ENCODE peak calls at places on chromosome 20, in six cellular contexts. One of them, this sample, is unnamed.

GRCh38 chr20:24968278-24968677 is 19.2 kb downstream of the CST7 start:
- DNase-seq in astrocyte: no peak
- DNase-seq in thoracic aorta: no peak
- DNase-seq in BE2C: no peak
- DNase-seq in CD8-positive, alpha-beta T cell: no peak
- DNase-seq in GM13977: no peak
- DNase-seq in this sample: no peak

GRCh38 chr20:11726021-11726420 is 191.7 kb upstream of the BTBD3 start:
- DNase-seq in astrocyte: no peak
- DNase-seq in thoracic aorta: no peak
- DNase-seq in BE2C: no peak
- DNase-seq in GM13977: no peak
- DNase-seq in CD8-positive, alpha-beta T cell: no peak
- DNase-seq in this sample: no peak

GRCh38 chr20:40690836-40691565 is 2.0 kb upstream of the MAFB start:
- DNase-seq in thoracic aorta: no peak
- DNase-seq in BE2C: no peak
- DNase-seq in CD8-positive, alpha-beta T cell: no peak
- DNase-seq in GM13977: peak
- DNase-seq in astrocyte: no peak
- DNase-seq in this sample: no peak

GRCh38 chr20:31568041-31568731 is 36.9 kb upstream of the ID1 start:
- DNase-seq in CD8-positive, alpha-beta T cell: no peak
- DNase-seq in GM13977: no peak
- DNase-seq in astrocyte: peak
- DNase-seq in thoracic aorta: no peak
- DNase-seq in BE2C: no peak
- DNase-seq in this sample: no peak

GRCh38 chr20:12699374-12700228 is 309.2 kb upstream of the SPTLC3 start:
- DNase-seq in GM13977: no peak
- DNase-seq in CD8-positive, alpha-beta T cell: no peak
- DNase-seq in thoracic aorta: no peak
- DNase-seq in astrocyte: no peak
- DNase-seq in BE2C: no peak
- DNase-seq in this sample: no peak

GRCh38 chr20:62220666-62221568 is 839 bp upstream of the HRH3 start:
- DNase-seq in astrocyte: no peak
- DNase-seq in thoracic aorta: no peak
- DNase-seq in GM13977: no peak
- DNase-seq in CD8-positive, alpha-beta T cell: no peak
- DNase-seq in BE2C: no peak
- DNase-seq in this sample: no peak

GRCh38 chr20:24918579-24919566 is 30.2 kb upstream of the CST7 start:
- DNase-seq in astrocyte: no peak
- DNase-seq in GM13977: no peak
- DNase-seq in thoracic aorta: no peak
- DNase-seq in CD8-positive, alpha-beta T cell: no peak
- DNase-seq in BE2C: no peak
- DNase-seq in this sample: peak

GRCh38 chr20:12594410-12595130 is 414.2 kb upstream of the SPTLC3 start:
- DNase-seq in astrocyte: no peak
- DNase-seq in CD8-positive, alpha-beta T cell: no peak
- DNase-seq in GM13977: no peak
- DNase-seq in BE2C: peak
- DNase-seq in thoracic aorta: no peak
- DNase-seq in this sample: no peak

GRCh38 chr20:59809630-59810375 is 123.6 kb downstream of the SYCP2 start:
- DNase-seq in BE2C: no peak
- DNase-seq in astrocyte: no peak
- DNase-seq in thoracic aorta: no peak
- DNase-seq in CD8-positive, alpha-beta T cell: no peak
- DNase-seq in GM13977: no peak
- DNase-seq in this sample: peak

GRCh38 chr20:53933232-53933846 is 137.1 kb downstream of the BCAS1 start:
- DNase-seq in BE2C: no peak
- DNase-seq in thoracic aorta: no peak
- DNase-seq in CD8-positive, alpha-beta T cell: no peak
- DNase-seq in GM13977: no peak
- DNase-seq in astrocyte: no peak
- DNase-seq in this sample: no peak

DNA sequence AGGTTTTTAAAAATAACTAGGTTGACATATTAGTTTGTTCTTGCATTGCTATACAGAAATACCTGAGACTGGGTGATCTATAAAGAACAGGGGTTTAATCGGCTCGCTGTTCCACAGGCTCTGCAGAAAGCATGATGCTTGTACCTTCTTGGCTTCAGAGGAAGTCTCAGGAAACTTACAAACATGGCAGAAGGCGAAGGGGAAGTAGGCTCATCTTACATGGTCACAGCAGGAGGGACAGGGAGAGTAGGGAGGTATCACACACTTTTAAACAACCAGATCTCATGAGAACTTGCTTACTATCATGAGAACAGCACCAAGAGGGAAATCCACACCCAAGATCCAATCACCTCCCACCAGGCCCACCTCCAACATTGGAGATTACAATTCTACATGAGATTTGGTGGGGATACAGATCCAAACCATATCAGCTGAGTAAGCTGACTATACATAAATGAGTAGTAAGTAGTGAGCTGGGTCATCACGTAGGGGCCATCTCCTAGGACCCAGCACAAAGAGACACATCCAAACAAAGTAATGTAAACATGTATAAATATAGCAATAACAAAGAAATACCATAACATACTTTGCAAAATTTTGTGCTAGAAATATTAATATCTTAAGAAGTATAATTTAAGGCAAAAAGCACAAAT is 31.4 kb upstream of the SIRPG start:
- DNase-seq in BE2C: no peak
- DNase-seq in CD8-positive, alpha-beta T cell: no peak
- DNase-seq in astrocyte: no peak
- DNase-seq in thoracic aorta: no peak
- DNase-seq in GM13977: no peak
- DNase-seq in this sample: no peak
- TF ChIP-seq CTCF in BE2C: no peak
- TF ChIP-seq CTCF in CD8-positive, alpha-beta T cell: no peak
- TF ChIP-seq CTCF in astrocyte: no peak
- TF ChIP-seq CTCF in thoracic aorta: no peak
- TF ChIP-seq CTCF in GM13977: no peak
- TF ChIP-seq CTCF in this sample: no peak

DNA sequence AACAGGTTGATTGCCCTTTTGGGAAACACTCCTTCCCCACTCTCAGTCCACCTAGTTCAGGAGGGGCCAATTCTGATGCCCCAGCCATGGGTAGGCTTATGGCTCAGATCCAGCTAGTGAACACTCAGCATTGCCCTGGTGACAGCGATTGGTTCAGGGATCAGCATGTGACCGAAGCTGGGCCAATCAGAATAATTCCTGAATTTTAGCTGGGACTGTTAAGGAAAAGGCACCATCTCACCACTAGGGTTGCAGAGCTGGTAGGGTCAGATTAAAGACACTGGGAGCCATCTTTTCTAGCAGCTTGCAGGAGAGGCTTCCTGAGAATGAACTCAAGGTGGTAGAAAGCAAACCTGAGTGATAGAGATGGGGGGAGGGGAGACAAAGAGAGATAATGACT is 44.4 kb downstream of the EYA2 start:
- DNase-seq in GM13977: no peak
- DNase-seq in astrocyte: no peak
- DNase-seq in thoracic aorta: no peak
- DNase-seq in BE2C: no peak
- DNase-seq in CD8-positive, alpha-beta T cell: no peak
- DNase-seq in this sample: no peak
- TF ChIP-seq CTCF in GM13977: no peak
- TF ChIP-seq CTCF in astrocyte: no peak
- TF ChIP-seq CTCF in thoracic aorta: no peak
- TF ChIP-seq CTCF in BE2C: peak
- TF ChIP-seq CTCF in CD8-positive, alpha-beta T cell: no peak
- TF ChIP-seq CTCF in this sample: no peak

GRCh38 chr20:2206957-2207769 is 88.6 kb upstream of the TGM3 start:
- DNase-seq in astrocyte: peak
- DNase-seq in CD8-positive, alpha-beta T cell: peak
- DNase-seq in BE2C: peak
- DNase-seq in thoracic aorta: no peak
- DNase-seq in GM13977: peak
- DNase-seq in this sample: peak
- TF ChIP-seq CTCF in astrocyte: peak
- TF ChIP-seq CTCF in CD8-positive, alpha-beta T cell: peak
- TF ChIP-seq CTCF in BE2C: peak
- TF ChIP-seq CTCF in thoracic aorta: peak
- TF ChIP-seq CTCF in GM13977: peak
- TF ChIP-seq CTCF in this sample: peak

DNA sequence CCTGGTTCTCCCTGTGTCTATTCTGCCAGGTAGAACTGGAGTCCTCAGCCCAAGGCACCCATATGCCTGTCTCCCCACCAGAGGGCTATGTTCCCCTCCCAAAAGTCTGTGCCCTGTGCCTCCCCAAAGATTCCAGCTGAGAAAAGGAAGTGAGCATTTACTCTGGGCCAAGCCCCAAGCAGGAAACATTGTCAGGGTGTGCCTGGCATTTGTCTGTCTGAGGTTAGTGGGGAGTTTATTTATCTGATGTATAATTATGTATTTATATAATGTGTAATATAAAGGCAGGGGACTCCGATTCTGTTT is 5.6 kb downstream of the GDF5 start:
- DNase-seq in BE2C: no peak
- DNase-seq in CD8-positive, alpha-beta T cell: no peak
- DNase-seq in GM13977: no peak
- DNase-seq in thoracic aorta: no peak
- DNase-seq in astrocyte: no peak
- DNase-seq in this sample: no peak
- TF ChIP-seq CTCF in BE2C: no peak
- TF ChIP-seq CTCF in CD8-positive, alpha-beta T cell: no peak
- TF ChIP-seq CTCF in GM13977: no peak
- TF ChIP-seq CTCF in thoracic aorta: no peak
- TF ChIP-seq CTCF in astrocyte: no peak
- TF ChIP-seq CTCF in this sample: no peak

GRCh38 chr20:10559266-10559665 is 114.5 kb downstream of the JAG1 start:
- DNase-seq in astrocyte: no peak
- DNase-seq in thoracic aorta: no peak
- DNase-seq in CD8-positive, alpha-beta T cell: no peak
- DNase-seq in GM13977: no peak
- DNase-seq in BE2C: no peak
- DNase-seq in this sample: no peak
- TF ChIP-seq CTCF in astrocyte: no peak
- TF ChIP-seq CTCF in thoracic aorta: no peak
- TF ChIP-seq CTCF in CD8-positive, alpha-beta T cell: no peak
- TF ChIP-seq CTCF in GM13977: no peak
- TF ChIP-seq CTCF in BE2C: no peak
- TF ChIP-seq CTCF in this sample: no peak